ENCODE peak calls at places on chromosomes 6 and 20, in seven cellular contexts. D is lower lobe of right lung, A is heart right ventricle, N is HepG2, Y is psoas muscle, P is transverse colon, L is right lobe of liver. B is an unnamed sample. For H3K4me1, the result is how much of the 10 kb centered on the place peaks cover.

GRCh38 chr6:5671604-5672559 is 334.8 kb downstream of the NRN1 start:
- DNase-seq in L (no peak), P (no peak), N (no peak), D (no peak), A (no peak), Y (peak), B (no peak)

GRCh38 chr6:683742-684440 is 9.0 kb downstream of the EXOC2 start:
- DNase-seq in D (no peak), Y (no peak), L (no peak), N (no peak), A (no peak), P (peak), B (no peak)

GRCh38 chr20:36493013-36493800 is 48.1 kb upstream of the MYL9 start:
- DNase-seq in Y (no peak), L (no peak), N (no peak), A (no peak), D (no peak), P (peak), B (peak)

GRCh38 chr6:80165143-80165542 is 58.7 kb downstream of the BCKDHB start:
- DNase-seq in L (no peak), N (no peak), Y (no peak), A (no peak), D (no peak), P (no peak), B (no peak)

GRCh38 chr20:46139908-46140482 is 21.9 kb downstream of the CD40 start:
- DNase-seq in Y (no peak), D (no peak), P (no peak), L (no peak), A (no peak), N (no peak), B (no peak)

GRCh38 chr20:41219824-41220223 is 82.5 kb downstream of the PLCG1 start:
- DNase-seq in L (no peak), P (no peak), N (no peak), Y (no peak), D (no peak), A (no peak), B (no peak)

GRCh38 chr20:46826343-46826984 is 68.2 kb upstream of the EYA2 start:
- DNase-seq in A (no peak), L (no peak), Y (no peak), D (no peak), P (no peak), N (no peak), B (no peak)

GRCh38 chr20:19699132-19699971 is 58.7 kb upstream of the RIN2 start:
- DNase-seq in Y (no peak), D (no peak), L (no peak), N (no peak), P (no peak), A (no peak), B (no peak)

GRCh38 chr20:13006825-13007224 is 1.9 kb upstream of the SPTLC3 start:
- DNase-seq in Y (no peak), P (no peak), A (no peak), D (no peak), L (no peak), N (no peak), B (no peak)

GRCh38 chr6:3561745-3562144 is 104.9 kb upstream of the SLC22A23 start:
- DNase-seq in Y (no peak), N (peak), A (no peak), P (no peak), D (no peak), L (no peak), B (no peak)

GRCh38 chr6:89970072-89970471 is 75.8 kb downstream of the GJA10 start:
- DNase-seq in D (no peak), P (no peak), Y (no peak), L (no peak), A (no peak), N (no peak), B (no peak)

GRCh38 chr6:446418-447366 is 55.1 kb downstream of the IRF4 start:
- DNase-seq in L (no peak), D (no peak), N (no peak), A (no peak), Y (no peak), P (peak), B (no peak)

GRCh38 chr6:145704153-145704781 is 31.1 kb downstream of the EPM2A start:
- DNase-seq in L (no peak), D (no peak), Y (no peak), A (no peak), N (no peak), P (no peak), B (no peak)

GRCh38 chr6:168099201-168100010 is 20.4 kb upstream of the FRMD1 start:
- DNase-seq in D (peak), P (no peak), N (no peak), L (no peak), Y (peak), A (no peak), B (no peak)
- TF ChIP-seq CTCF in D (no peak), P (no peak), N (no peak), L (no peak), Y (no peak), A (no peak), B (no peak)

GRCh38 chr6:167839755-167840154 is 13.0 kb downstream of the AFDN start:
- DNase-seq in P (no peak), L (no peak), D (no peak), A (no peak), N (peak), Y (no peak), B (no peak)
- H3K4me1 ChIP-seq in P (under half), L (under half), D (half or more), A (under half), N (half or more), Y (under half), B (under half)

DNA sequence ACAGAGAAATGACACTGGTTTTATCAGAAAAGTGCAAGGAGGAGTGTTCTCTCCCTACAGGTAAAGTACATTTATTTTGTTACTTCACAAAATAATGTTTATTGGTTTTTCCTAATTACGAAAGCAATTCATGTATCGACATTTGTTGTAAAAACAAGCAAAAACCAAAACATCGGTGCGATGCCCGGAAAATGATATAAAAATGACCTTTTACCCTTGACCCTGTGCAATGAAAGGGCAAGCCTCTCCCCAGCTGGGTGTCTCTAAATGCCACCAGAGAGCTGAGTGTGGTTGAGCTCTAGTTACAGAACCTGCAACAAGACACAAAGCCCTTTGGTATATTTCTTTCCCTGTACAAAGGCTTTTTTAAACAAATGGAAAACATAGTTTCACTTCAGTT is 65.4 kb downstream of the CD164 start:
- DNase-seq in A (no peak), L (no peak), Y (no peak), D (no peak), N (no peak), P (no peak), B (no peak)
- H3K27ac ChIP-seq in A (no peak), L (peak), Y (no peak), D (no peak), N (no peak), P (no peak), B (peak)

DNA sequence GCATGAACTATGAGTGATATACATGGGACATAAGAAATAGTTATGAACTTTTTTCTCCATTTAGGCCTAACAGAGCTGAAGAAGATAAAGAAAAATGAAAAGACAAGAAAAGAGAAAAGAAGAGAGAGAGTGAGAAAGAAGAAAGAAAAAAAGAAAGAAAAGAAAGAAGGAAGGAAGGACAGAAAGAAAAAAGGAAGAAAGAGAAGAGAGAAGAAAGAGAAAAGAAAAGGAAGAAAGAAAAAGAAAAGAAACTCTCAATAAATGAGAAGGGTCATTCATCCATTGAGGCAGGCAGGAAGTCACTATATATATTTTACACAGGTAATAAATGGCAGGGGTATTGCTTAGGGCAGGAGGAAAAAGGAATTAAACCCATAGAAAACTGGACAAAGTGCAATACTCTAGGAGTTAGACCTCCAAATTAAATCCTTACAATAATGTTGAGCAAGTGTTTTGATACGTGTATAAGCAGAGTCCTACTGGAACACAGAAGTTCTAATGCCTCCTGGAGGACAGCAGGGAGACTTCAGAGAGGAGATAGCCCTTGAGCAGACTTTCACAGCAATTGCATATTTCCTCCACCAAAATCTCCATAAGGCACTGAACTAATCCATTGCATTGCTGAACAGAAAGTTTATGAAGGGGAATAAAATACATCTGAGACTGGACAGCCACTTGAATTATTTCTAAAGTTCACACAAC is 86.4 kb upstream of the TENT5A start:
- DNase-seq in L (no peak), A (no peak), Y (no peak), N (no peak), D (no peak), P (no peak), B (no peak)
- TF ChIP-seq CTCF in L (no peak), A (peak), Y (no peak), N (no peak), D (no peak), P (peak), B (no peak)

GRCh38 chr6:39819676-39820075 is 27.5 kb downstream of the DAAM2 start:
- DNase-seq in D (no peak), P (no peak), A (no peak), Y (no peak), N (no peak), L (no peak), B (no peak)

GRCh38 chr6:39819226-39819625 is 27.1 kb downstream of the DAAM2 start:
- DNase-seq in D (no peak), A (no peak), P (no peak), N (no peak), L (no peak), Y (no peak), B (no peak)

GRCh38 chr6:39821739-39822532 is 29.8 kb downstream of the DAAM2 start:
- DNase-seq in A (peak), N (no peak), Y (peak), D (no peak), L (no peak), P (no peak), B (no peak)

GRCh38 chr6:39820553-39820952 is 28.4 kb downstream of the DAAM2 start:
- DNase-seq in D (no peak), A (no peak), L (no peak), Y (no peak), P (no peak), N (no peak), B (no peak)

GRCh38 chr6:39821014-39821738 is 29.0 kb downstream of the DAAM2 start:
- DNase-seq in Y (no peak), P (no peak), A (no peak), L (no peak), N (no peak), D (no peak), B (no peak)
- H3K4me1 ChIP-seq in Y (under half), P (under half), A (under half), L (under half), N (under half), D (half or more), B (half or more)

GRCh38 chr6:28117386-28118050 is 6.9 kb upstream of the ZSCAN16 start:
- DNase-seq in N (no peak), D (no peak), A (no peak), Y (no peak), L (no peak), P (no peak), B (no peak)

GRCh38 chr6:28115799-28116198 is 8.6 kb upstream of the ZSCAN16 start:
- DNase-seq in N (no peak), Y (no peak), L (no peak), A (no peak), D (no peak), P (no peak), B (no peak)

DNA sequence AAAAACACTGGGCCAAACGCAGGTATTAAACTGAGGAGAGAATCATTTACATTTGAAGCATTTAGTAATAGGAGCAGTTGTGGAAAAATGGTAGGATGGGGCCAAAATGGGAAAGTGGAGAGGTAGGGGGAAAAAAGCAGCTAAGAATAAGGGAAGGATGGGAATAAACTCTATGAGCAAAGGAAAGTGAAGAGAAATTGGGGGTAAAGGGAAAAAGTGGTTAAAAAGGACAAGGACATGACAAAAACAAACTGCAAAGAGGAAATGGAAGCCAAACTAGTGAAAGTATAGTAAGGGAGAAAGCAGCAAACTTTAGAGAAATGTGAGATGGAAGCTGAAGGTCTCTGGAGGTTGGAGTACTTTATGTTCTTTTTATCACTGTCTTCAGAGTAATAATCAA is 6.2 kb upstream of the ZSCAN16 start:
- DNase-seq in L (no peak), A (no peak), D (no peak), Y (no peak), N (no peak), P (no peak), B (no peak)
- H3K27ac ChIP-seq in L (no peak), A (no peak), D (no peak), Y (no peak), N (no peak), P (no peak), B (no peak)

GRCh38 chr20:6829510-6830116 is 62.1 kb downstream of the BMP2 start:
- DNase-seq in D (no peak), A (no peak), Y (no peak), P (no peak), L (no peak), N (peak), B (no peak)
- TF ChIP-seq CTCF in D (no peak), A (peak), Y (no peak), P (no peak), L (no peak), N (peak), B (no peak)

GRCh38 chr20:59431014-59431413 is 130.6 kb downstream of the EDN3 start:
- DNase-seq in A (no peak), N (no peak), L (no peak), D (no peak), P (no peak), Y (no peak), B (no peak)
- H3K4me1 ChIP-seq in A (under half), N (under half), L (under half), D (under half), P (under half), Y (under half), B (under half)

GRCh38 chr6:137222376-137222775 is 3.2 kb upstream of the IFNGR1 start:
- DNase-seq in Y (no peak), P (no peak), D (no peak), A (no peak), N (no peak), L (no peak), B (no peak)
- H3K27ac ChIP-seq in Y (peak), P (peak), D (peak), A (peak), N (no peak), L (peak), B (peak)